ENCODE peak calls at places on chromosome 12, in five cellular contexts. One of them, this sample, is unnamed.

GRCh38 chr12:6700646-6701051 is at the start of gene PIANP:
- DNase-seq in stomach: peak; percentile 36
- DNase-seq in activated CD8-positive, alpha-beta memory T cell treated with anti-CD3 and anti-CD28 coated beads for 1 hour: peak; percentile 50
- DNase-seq in fibroblast of pulmonary artery: no peak
- DNase-seq in activated CD4-positive, alpha-beta T cell treated with anti-CD3 and anti-CD28 coated beads for 36 hours: peak; percentile 72
- DNase-seq in this sample: peak; percentile 37

GRCh38 chr12:71938728-71939385 is at the start of gene TPH2:
- DNase-seq in activated CD4-positive, alpha-beta T cell treated with anti-CD3 and anti-CD28 coated beads for 36 hours: peak; percentile 79
- DNase-seq in stomach: peak; percentile 31
- DNase-seq in fibroblast of pulmonary artery: peak; percentile 72
- DNase-seq in activated CD8-positive, alpha-beta memory T cell treated with anti-CD3 and anti-CD28 coated beads for 1 hour: peak; percentile 10
- DNase-seq in this sample: peak; percentile 43

GRCh38 chr12:1695836-1696670 is 5.2 kb downstream of the ADIPOR2 start:
- DNase-seq in activated CD4-positive, alpha-beta T cell treated with anti-CD3 and anti-CD28 coated beads for 36 hours: no peak
- DNase-seq in activated CD8-positive, alpha-beta memory T cell treated with anti-CD3 and anti-CD28 coated beads for 1 hour: no peak
- DNase-seq in fibroblast of pulmonary artery: no peak
- DNase-seq in stomach: no peak
- DNase-seq in this sample: no peak

GRCh38 chr12:70849265-70849960 is 71.1 kb downstream of the PTPRR start:
- DNase-seq in stomach: no peak
- DNase-seq in activated CD4-positive, alpha-beta T cell treated with anti-CD3 and anti-CD28 coated beads for 36 hours: no peak
- DNase-seq in activated CD8-positive, alpha-beta memory T cell treated with anti-CD3 and anti-CD28 coated beads for 1 hour: no peak
- DNase-seq in fibroblast of pulmonary artery: peak; percentile 82
- DNase-seq in this sample: peak; percentile 9

GRCh38 chr12:105775351-105775750 is 363.4 kb downstream of the NUAK1 start:
- DNase-seq in stomach: no peak
- DNase-seq in activated CD4-positive, alpha-beta T cell treated with anti-CD3 and anti-CD28 coated beads for 36 hours: no peak
- DNase-seq in fibroblast of pulmonary artery: peak; percentile 72
- DNase-seq in activated CD8-positive, alpha-beta memory T cell treated with anti-CD3 and anti-CD28 coated beads for 1 hour: no peak
- DNase-seq in this sample: no peak

GRCh38 chr12:59398164-59398563 is 197.7 kb upstream of the SLC16A7 start:
- DNase-seq in activated CD4-positive, alpha-beta T cell treated with anti-CD3 and anti-CD28 coated beads for 36 hours: no peak
- DNase-seq in stomach: no peak
- DNase-seq in fibroblast of pulmonary artery: no peak
- DNase-seq in activated CD8-positive, alpha-beta memory T cell treated with anti-CD3 and anti-CD28 coated beads for 1 hour: no peak
- DNase-seq in this sample: no peak

GRCh38 chr12:58939399-58940100 is 19.2 kb upstream of the LRIG3 start:
- DNase-seq in fibroblast of pulmonary artery: no peak
- DNase-seq in activated CD8-positive, alpha-beta memory T cell treated with anti-CD3 and anti-CD28 coated beads for 1 hour: no peak
- DNase-seq in stomach: no peak
- DNase-seq in activated CD4-positive, alpha-beta T cell treated with anti-CD3 and anti-CD28 coated beads for 36 hours: no peak
- DNase-seq in this sample: no peak

GRCh38 chr12:4353785-4354208 is 25.7 kb downstream of the FGF23 start:
- DNase-seq in activated CD8-positive, alpha-beta memory T cell treated with anti-CD3 and anti-CD28 coated beads for 1 hour: peak; percentile 23
- DNase-seq in stomach: no peak
- DNase-seq in fibroblast of pulmonary artery: peak; percentile 18
- DNase-seq in activated CD4-positive, alpha-beta T cell treated with anti-CD3 and anti-CD28 coated beads for 36 hours: peak; percentile 50
- DNase-seq in this sample: peak; percentile 1

GRCh38 chr12:123614531-123614930 is 12.6 kb downstream of the DDX55 start:
- DNase-seq in stomach: no peak
- DNase-seq in activated CD4-positive, alpha-beta T cell treated with anti-CD3 and anti-CD28 coated beads for 36 hours: no peak
- DNase-seq in fibroblast of pulmonary artery: peak; percentile 54
- DNase-seq in activated CD8-positive, alpha-beta memory T cell treated with anti-CD3 and anti-CD28 coated beads for 1 hour: no peak
- DNase-seq in this sample: no peak

GRCh38 chr12:24947541-24948451 is 1.1 kb downstream of the BCAT1 start:
- DNase-seq in fibroblast of pulmonary artery: no peak
- DNase-seq in activated CD4-positive, alpha-beta T cell treated with anti-CD3 and anti-CD28 coated beads for 36 hours: no peak
- DNase-seq in stomach: no peak
- DNase-seq in activated CD8-positive, alpha-beta memory T cell treated with anti-CD3 and anti-CD28 coated beads for 1 hour: no peak
- DNase-seq in this sample: no peak

GRCh38 chr12:6444704-6445688 is at the start of gene CD27:
- DNase-seq in activated CD8-positive, alpha-beta memory T cell treated with anti-CD3 and anti-CD28 coated beads for 1 hour: no peak
- DNase-seq in fibroblast of pulmonary artery: no peak
- DNase-seq in stomach: no peak
- DNase-seq in activated CD4-positive, alpha-beta T cell treated with anti-CD3 and anti-CD28 coated beads for 36 hours: peak; percentile 49
- DNase-seq in this sample: no peak

GRCh38 chr12:2284857-2285256 is 232.1 kb downstream of the CACNA1C start:
- DNase-seq in stomach: peak; percentile 66
- DNase-seq in activated CD4-positive, alpha-beta T cell treated with anti-CD3 and anti-CD28 coated beads for 36 hours: peak; percentile 72
- DNase-seq in fibroblast of pulmonary artery: peak; percentile 78
- DNase-seq in activated CD8-positive, alpha-beta memory T cell treated with anti-CD3 and anti-CD28 coated beads for 1 hour: no peak
- DNase-seq in this sample: peak; percentile 88

GRCh38 chr12:93780115-93780641 is 103.0 kb downstream of the CRADD start:
- DNase-seq in activated CD8-positive, alpha-beta memory T cell treated with anti-CD3 and anti-CD28 coated beads for 1 hour: no peak
- DNase-seq in activated CD4-positive, alpha-beta T cell treated with anti-CD3 and anti-CD28 coated beads for 36 hours: no peak
- DNase-seq in fibroblast of pulmonary artery: peak; percentile 54
- DNase-seq in stomach: no peak
- DNase-seq in this sample: no peak

GRCh38 chr12:132429932-132430643 is 59.9 kb upstream of the FBRSL1 start:
- DNase-seq in stomach: peak; percentile 63
- DNase-seq in activated CD4-positive, alpha-beta T cell treated with anti-CD3 and anti-CD28 coated beads for 36 hours: peak; percentile 75
- DNase-seq in activated CD8-positive, alpha-beta memory T cell treated with anti-CD3 and anti-CD28 coated beads for 1 hour: peak; percentile 45
- DNase-seq in fibroblast of pulmonary artery: no peak
- DNase-seq in this sample: peak; percentile 97

GRCh38 chr12:31896514-31897039 is 62.6 kb upstream of the RESF1 start:
- DNase-seq in activated CD8-positive, alpha-beta memory T cell treated with anti-CD3 and anti-CD28 coated beads for 1 hour: peak; percentile 58
- DNase-seq in stomach: peak; percentile 52
- DNase-seq in activated CD4-positive, alpha-beta T cell treated with anti-CD3 and anti-CD28 coated beads for 36 hours: peak; percentile 90
- DNase-seq in fibroblast of pulmonary artery: peak; percentile 96
- DNase-seq in this sample: no peak

GRCh38 chr12:98373982-98374381 is 141.4 kb upstream of the TMPO start:
- DNase-seq in activated CD8-positive, alpha-beta memory T cell treated with anti-CD3 and anti-CD28 coated beads for 1 hour: no peak
- DNase-seq in fibroblast of pulmonary artery: peak; percentile 18
- DNase-seq in activated CD4-positive, alpha-beta T cell treated with anti-CD3 and anti-CD28 coated beads for 36 hours: no peak
- DNase-seq in stomach: no peak
- DNase-seq in this sample: no peak

GRCh38 chr12:51428256-51428655 is 3.6 kb downstream of the SLC4A8 start:
- DNase-seq in activated CD4-positive, alpha-beta T cell treated with anti-CD3 and anti-CD28 coated beads for 36 hours: no peak
- DNase-seq in fibroblast of pulmonary artery: no peak
- DNase-seq in activated CD8-positive, alpha-beta memory T cell treated with anti-CD3 and anti-CD28 coated beads for 1 hour: no peak
- DNase-seq in stomach: no peak
- DNase-seq in this sample: no peak

GRCh38 chr12:8453796-8454195 is 2.0 kb upstream of the CLEC6A start:
- DNase-seq in fibroblast of pulmonary artery: no peak
- DNase-seq in activated CD4-positive, alpha-beta T cell treated with anti-CD3 and anti-CD28 coated beads for 36 hours: no peak
- DNase-seq in activated CD8-positive, alpha-beta memory T cell treated with anti-CD3 and anti-CD28 coated beads for 1 hour: no peak
- DNase-seq in stomach: no peak
- DNase-seq in this sample: no peak

GRCh38 chr12:33988888-33989287 is 33.4 kb upstream of the ALG10 start:
- DNase-seq in fibroblast of pulmonary artery: no peak
- DNase-seq in activated CD4-positive, alpha-beta T cell treated with anti-CD3 and anti-CD28 coated beads for 36 hours: no peak
- DNase-seq in activated CD8-positive, alpha-beta memory T cell treated with anti-CD3 and anti-CD28 coated beads for 1 hour: no peak
- DNase-seq in stomach: no peak
- DNase-seq in this sample: peak; percentile 4